ENCODE peak calls at places on chromosomes 1 and 21, in six cellular contexts. One of them, this sample, is unnamed. For H3K79me1, the result is how much of the 10 kb centered on the place peaks cover.

GRCh38 chr1:14366361-14367018 is 232.0 kb upstream of the KAZN start:
- DNase-seq in H1: peak
- DNase-seq in trophoblast cell: no peak
- DNase-seq in H9: peak
- DNase-seq in IMR-90: no peak
- DNase-seq in neuronal stem cell: no peak
- DNase-seq in this sample: no peak

GRCh38 chr1:77762072-77762476 is 2.4 kb upstream of the USP33 start:
- DNase-seq in trophoblast cell: no peak
- DNase-seq in H9: no peak
- DNase-seq in neuronal stem cell: no peak
- DNase-seq in IMR-90: peak
- DNase-seq in H1: no peak
- DNase-seq in this sample: peak

GRCh38 chr1:6365047-6365446 is 28.5 kb downstream of the ACOT7 start:
- DNase-seq in H1: no peak
- DNase-seq in trophoblast cell: no peak
- DNase-seq in neuronal stem cell: no peak
- DNase-seq in H9: no peak
- DNase-seq in IMR-90: no peak
- DNase-seq in this sample: peak

GRCh38 chr1:27000817-27001460 is 7.4 kb downstream of the TRNP1 start:
- DNase-seq in IMR-90: peak
- DNase-seq in neuronal stem cell: no peak
- DNase-seq in H1: no peak
- DNase-seq in trophoblast cell: no peak
- DNase-seq in H9: no peak
- DNase-seq in this sample: peak

GRCh38 chr1:58089898-58090535 is 456.5 kb downstream of the OMA1 start:
- DNase-seq in neuronal stem cell: no peak
- DNase-seq in IMR-90: no peak
- DNase-seq in H9: no peak
- DNase-seq in trophoblast cell: no peak
- DNase-seq in H1: no peak
- DNase-seq in this sample: no peak

GRCh38 chr1:152189657-152190442 is 30.8 kb upstream of the RPTN start:
- DNase-seq in H1: peak
- DNase-seq in H9: peak
- DNase-seq in IMR-90: peak
- DNase-seq in trophoblast cell: peak
- DNase-seq in neuronal stem cell: peak
- DNase-seq in this sample: peak

GRCh38 chr1:173479649-173480048 is 2.5 kb downstream of the PRDX6 start:
- DNase-seq in H9: no peak
- DNase-seq in H1: no peak
- DNase-seq in neuronal stem cell: no peak
- DNase-seq in IMR-90: peak
- DNase-seq in trophoblast cell: no peak
- DNase-seq in this sample: peak

GRCh38 chr1:151846062-151846568 is 6.5 kb upstream of the C2CD4D start:
- DNase-seq in trophoblast cell: no peak
- DNase-seq in IMR-90: peak
- DNase-seq in H9: peak
- DNase-seq in H1: no peak
- DNase-seq in neuronal stem cell: no peak
- DNase-seq in this sample: peak

GRCh38 chr1:1348420-1349255 is 580 bp downstream of the DVL1 start:
- DNase-seq in H1: no peak
- DNase-seq in neuronal stem cell: no peak
- DNase-seq in trophoblast cell: peak
- DNase-seq in H9: no peak
- DNase-seq in IMR-90: peak
- DNase-seq in this sample: peak

GRCh38 chr21:34020005-34020847 is 53.2 kb upstream of the MRPS6 start:
- DNase-seq in H9: no peak
- DNase-seq in neuronal stem cell: no peak
- DNase-seq in trophoblast cell: no peak
- DNase-seq in H1: no peak
- DNase-seq in IMR-90: no peak
- DNase-seq in this sample: no peak

GRCh38 chr21:31725202-31725840 is 6.6 kb downstream of the SCAF4 start:
- DNase-seq in H1: no peak
- DNase-seq in trophoblast cell: no peak
- DNase-seq in IMR-90: no peak
- DNase-seq in neuronal stem cell: no peak
- DNase-seq in H9: no peak
- DNase-seq in this sample: no peak

GRCh38 chr1:145927916-145928647 is 798 bp upstream of the RBM8A start:
- DNase-seq in H9: no peak
- DNase-seq in trophoblast cell: no peak
- DNase-seq in neuronal stem cell: no peak
- DNase-seq in H1: no peak
- DNase-seq in IMR-90: no peak
- DNase-seq in this sample: no peak

GRCh38 chr1:15962176-15962575 is 13.7 kb downstream of the ZBTB17 start:
- DNase-seq in H9: no peak
- DNase-seq in neuronal stem cell: no peak
- DNase-seq in IMR-90: no peak
- DNase-seq in trophoblast cell: no peak
- DNase-seq in H1: no peak
- DNase-seq in this sample: no peak

GRCh38 chr1:15962671-15963362 is 13.1 kb downstream of the ZBTB17 start:
- DNase-seq in neuronal stem cell: no peak
- DNase-seq in trophoblast cell: no peak
- DNase-seq in IMR-90: no peak
- DNase-seq in H1: no peak
- DNase-seq in H9: no peak
- DNase-seq in this sample: no peak

GRCh38 chr1:15965228-15965767 is 10.6 kb downstream of the ZBTB17 start:
- DNase-seq in H1: no peak
- DNase-seq in H9: no peak
- DNase-seq in neuronal stem cell: no peak
- DNase-seq in IMR-90: peak
- DNase-seq in trophoblast cell: no peak
- DNase-seq in this sample: peak

GRCh38 chr1:15963968-15964648 is 11.8 kb downstream of the ZBTB17 start:
- DNase-seq in trophoblast cell: no peak
- DNase-seq in IMR-90: no peak
- DNase-seq in H1: no peak
- DNase-seq in H9: no peak
- DNase-seq in neuronal stem cell: no peak
- DNase-seq in this sample: peak

DNA sequence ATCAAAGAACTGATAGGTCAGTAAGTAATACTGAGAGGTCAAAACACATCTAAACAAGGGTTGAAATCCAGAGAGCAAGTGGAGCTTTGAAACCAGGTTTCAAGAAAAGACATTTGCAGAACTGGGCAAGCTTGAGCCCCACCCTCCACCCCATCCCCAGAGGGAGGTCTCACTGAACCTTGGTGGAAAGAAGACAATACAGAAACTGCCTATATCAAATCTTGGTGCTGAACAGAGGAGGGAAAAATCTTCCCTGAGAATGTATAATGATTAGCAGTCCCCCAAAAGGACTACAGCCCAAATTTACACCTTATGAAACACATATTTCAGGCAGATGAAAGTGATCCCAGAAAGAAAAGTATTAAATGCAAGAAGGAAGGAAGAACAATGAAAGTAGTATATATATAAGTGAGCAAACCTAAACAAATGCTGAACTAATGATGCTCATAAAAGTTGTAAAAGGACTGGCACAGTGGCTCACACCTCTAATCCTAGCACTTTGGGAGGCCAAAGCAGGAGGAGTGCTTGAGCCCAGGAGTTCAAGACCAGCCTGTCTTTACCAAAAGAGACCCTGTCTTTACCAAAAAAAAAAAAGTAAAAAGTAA is 12.4 kb downstream of the ZBTB17 start:
- DNase-seq in H9: no peak
- DNase-seq in neuronal stem cell: no peak
- DNase-seq in IMR-90: no peak
- DNase-seq in trophoblast cell: no peak
- DNase-seq in H1: no peak
- DNase-seq in this sample: no peak
- H2AFZ ChIP-seq in H9: no peak
- H2AFZ ChIP-seq in neuronal stem cell: no peak
- H2AFZ ChIP-seq in IMR-90: no peak
- H2AFZ ChIP-seq in trophoblast cell: no peak
- H2AFZ ChIP-seq in H1: no peak
- H2AFZ ChIP-seq in this sample: no peak

GRCh38 chr1:36159614-36160387 is 3.8 kb downstream of the MAP7D1 start:
- DNase-seq in IMR-90: no peak
- DNase-seq in H9: no peak
- DNase-seq in neuronal stem cell: no peak
- DNase-seq in trophoblast cell: no peak
- DNase-seq in H1: no peak
- DNase-seq in this sample: no peak

GRCh38 chr1:36161656-36162531 is 5.9 kb downstream of the MAP7D1 start:
- DNase-seq in H1: no peak
- DNase-seq in IMR-90: no peak
- DNase-seq in trophoblast cell: peak
- DNase-seq in neuronal stem cell: no peak
- DNase-seq in H9: peak
- DNase-seq in this sample: peak

GRCh38 chr1:36160388-36160948 is 4.5 kb downstream of the MAP7D1 start:
- DNase-seq in trophoblast cell: no peak
- DNase-seq in neuronal stem cell: no peak
- DNase-seq in H9: no peak
- DNase-seq in H1: no peak
- DNase-seq in IMR-90: no peak
- DNase-seq in this sample: no peak

GRCh38 chr1:36162680-36163079 is 6.7 kb downstream of the MAP7D1 start:
- DNase-seq in trophoblast cell: no peak
- DNase-seq in H1: no peak
- DNase-seq in IMR-90: no peak
- DNase-seq in H9: no peak
- DNase-seq in neuronal stem cell: no peak
- DNase-seq in this sample: no peak

DNA sequence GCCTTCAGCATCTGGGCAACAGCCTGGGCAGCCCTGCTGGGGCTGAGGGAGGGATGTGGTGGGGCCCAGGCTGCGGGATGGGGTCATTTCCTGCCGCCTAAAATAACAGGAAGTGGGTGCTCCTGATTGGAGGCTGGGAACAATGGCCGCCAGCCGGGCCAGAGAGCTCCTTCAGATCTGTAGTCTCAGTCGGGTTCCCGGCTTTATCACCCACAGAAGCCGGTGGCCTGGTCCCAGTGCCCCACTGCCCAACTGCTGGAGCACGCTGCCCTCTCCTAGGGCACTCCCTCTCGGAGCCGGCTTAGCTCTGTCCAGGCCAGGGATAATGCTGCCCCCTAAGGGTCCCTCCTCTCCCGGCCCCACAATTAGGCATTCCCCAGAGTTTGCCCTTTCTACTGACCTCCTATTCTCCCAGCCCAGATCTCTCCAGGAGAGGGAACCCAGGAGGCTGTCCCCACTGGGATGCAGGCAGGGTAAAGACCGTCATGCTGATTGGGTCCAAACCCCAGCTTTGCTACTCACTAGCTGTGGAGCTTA is 5.1 kb downstream of the MAP7D1 start:
- DNase-seq in IMR-90: peak
- DNase-seq in neuronal stem cell: no peak
- DNase-seq in H1: peak
- DNase-seq in H9: peak
- DNase-seq in trophoblast cell: no peak
- DNase-seq in this sample: peak
- H3K79me1 ChIP-seq in IMR-90: under half
- H3K79me1 ChIP-seq in neuronal stem cell: under half
- H3K79me1 ChIP-seq in H1: under half
- H3K79me1 ChIP-seq in H9: under half
- H3K79me1 ChIP-seq in trophoblast cell: under half
- H3K79me1 ChIP-seq in this sample: under half

GRCh38 chr1:117059334-117059677 is 820 bp upstream of the TTF2 start:
- DNase-seq in IMR-90: no peak
- DNase-seq in H1: no peak
- DNase-seq in neuronal stem cell: no peak
- DNase-seq in H9: no peak
- DNase-seq in trophoblast cell: peak
- DNase-seq in this sample: no peak
- H2AFZ ChIP-seq in IMR-90: peak
- H2AFZ ChIP-seq in H1: peak
- H2AFZ ChIP-seq in neuronal stem cell: peak
- H2AFZ ChIP-seq in H9: peak
- H2AFZ ChIP-seq in trophoblast cell: peak
- H2AFZ ChIP-seq in this sample: peak

DNA sequence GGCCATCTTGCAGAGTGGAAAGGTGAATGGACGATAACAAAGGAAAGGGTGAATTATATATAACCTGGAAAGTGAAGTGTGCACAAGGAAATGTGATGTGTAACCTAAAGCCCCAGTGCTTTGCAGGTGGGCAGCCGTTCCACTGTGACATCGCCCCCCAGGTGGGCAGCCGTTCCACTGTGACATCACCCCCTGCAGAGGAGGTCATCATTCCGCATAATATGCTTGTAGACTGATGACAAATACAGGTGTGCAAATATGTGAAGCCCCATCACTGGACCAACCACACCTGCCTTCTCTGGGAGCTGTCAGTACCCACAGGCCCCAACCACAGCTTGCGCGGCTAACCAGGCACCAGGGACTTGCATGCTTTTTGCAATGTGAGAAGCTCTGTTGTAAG is 4.7 kb upstream of the ZNF496 start:
- DNase-seq in H9: no peak
- DNase-seq in IMR-90: no peak
- DNase-seq in neuronal stem cell: no peak
- DNase-seq in trophoblast cell: no peak
- DNase-seq in H1: no peak
- DNase-seq in this sample: no peak
- H3K79me1 ChIP-seq in H9: under half
- H3K79me1 ChIP-seq in IMR-90: under half
- H3K79me1 ChIP-seq in neuronal stem cell: under half
- H3K79me1 ChIP-seq in trophoblast cell: under half
- H3K79me1 ChIP-seq in H1: under half
- H3K79me1 ChIP-seq in this sample: under half

DNA sequence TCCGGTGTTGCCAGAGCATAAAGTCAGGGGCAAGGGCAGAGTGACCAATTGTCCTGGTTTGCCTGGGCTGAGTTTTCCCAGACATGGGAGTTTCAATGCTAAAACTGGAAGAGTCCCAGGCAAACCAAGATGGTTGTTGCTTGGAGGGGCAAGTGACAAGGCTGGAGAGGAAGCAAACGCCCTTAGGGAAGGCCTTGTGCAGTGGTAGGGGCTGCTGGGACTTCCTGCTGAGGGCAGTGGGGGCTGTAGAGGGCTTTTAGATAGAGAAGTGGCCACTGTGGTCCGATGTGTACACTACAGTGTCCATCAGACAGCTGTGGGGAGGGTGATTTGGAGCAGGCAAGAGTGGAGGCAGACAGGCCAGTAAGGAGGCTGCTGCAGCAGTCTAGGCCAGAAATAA is 7.0 kb upstream of the CELA2A start:
- DNase-seq in H9: no peak
- DNase-seq in H1: no peak
- DNase-seq in IMR-90: no peak
- DNase-seq in trophoblast cell: no peak
- DNase-seq in neuronal stem cell: no peak
- DNase-seq in this sample: no peak
- H2AFZ ChIP-seq in H9: no peak
- H2AFZ ChIP-seq in H1: no peak
- H2AFZ ChIP-seq in IMR-90: peak
- H2AFZ ChIP-seq in trophoblast cell: no peak
- H2AFZ ChIP-seq in neuronal stem cell: no peak
- H2AFZ ChIP-seq in this sample: no peak

GRCh38 chr1:224223819-224224714 is 41.0 kb downstream of the DEGS1 start:
- DNase-seq in trophoblast cell: no peak
- DNase-seq in H9: no peak
- DNase-seq in neuronal stem cell: no peak
- DNase-seq in H1: no peak
- DNase-seq in IMR-90: peak
- DNase-seq in this sample: peak
- H3K79me1 ChIP-seq in trophoblast cell: under half
- H3K79me1 ChIP-seq in H9: under half
- H3K79me1 ChIP-seq in neuronal stem cell: under half
- H3K79me1 ChIP-seq in H1: under half
- H3K79me1 ChIP-seq in IMR-90: under half
- H3K79me1 ChIP-seq in this sample: under half

This sample was measured in mesenchymal stem cell.